ENCODE peak calls at places on chromosomes 6 and 20, in eight cellular contexts. One of them, this sample, is unnamed.

GRCh38 chr6:5511924-5512323 is 250.6 kb downstream of the FARS2 start:
- DNase-seq in suprapubic skin: no peak
- DNase-seq in prostate gland: no peak
- DNase-seq in stomach: no peak
- DNase-seq in GM12891: no peak
- DNase-seq in sigmoid colon: no peak
- DNase-seq in transverse colon: no peak
- DNase-seq in GM23338: no peak
- DNase-seq in this sample: no peak

GRCh38 chr20:44081888-44082287 is 105.1 kb downstream of the JPH2 start:
- DNase-seq in GM12891: no peak
- DNase-seq in GM23338: no peak
- DNase-seq in suprapubic skin: no peak
- DNase-seq in stomach: no peak
- DNase-seq in transverse colon: no peak
- DNase-seq in prostate gland: no peak
- DNase-seq in sigmoid colon: no peak
- DNase-seq in this sample: no peak

GRCh38 chr6:16334671-16335070 is 96.3 kb downstream of the GMPR start:
- DNase-seq in transverse colon: peak; percentile 57
- DNase-seq in prostate gland: peak; percentile 24
- DNase-seq in stomach: no peak
- DNase-seq in GM23338: no peak
- DNase-seq in GM12891: no peak
- DNase-seq in sigmoid colon: peak; percentile 88
- DNase-seq in suprapubic skin: no peak
- DNase-seq in this sample: no peak

GRCh38 chr20:1370548-1371110 is 22.2 kb downstream of the FKBP1A start:
- DNase-seq in stomach: no peak
- DNase-seq in GM12891: no peak
- DNase-seq in transverse colon: no peak
- DNase-seq in sigmoid colon: no peak
- DNase-seq in suprapubic skin: no peak
- DNase-seq in prostate gland: no peak
- DNase-seq in GM23338: no peak
- DNase-seq in this sample: no peak

GRCh38 chr6:6659600-6660327 is 71.2 kb downstream of the LY86 start:
- DNase-seq in GM23338: no peak
- DNase-seq in stomach: no peak
- DNase-seq in sigmoid colon: no peak
- DNase-seq in transverse colon: peak; percentile 19
- DNase-seq in GM12891: peak; percentile 26
- DNase-seq in prostate gland: no peak
- DNase-seq in suprapubic skin: no peak
- DNase-seq in this sample: no peak

GRCh38 chr6:106511274-106512047 is 117.8 kb downstream of the RTN4IP1 start:
- DNase-seq in GM23338: peak; percentile 81
- DNase-seq in transverse colon: peak; percentile 39
- DNase-seq in stomach: peak; percentile 39
- DNase-seq in prostate gland: peak; percentile 28
- DNase-seq in sigmoid colon: peak; percentile 66
- DNase-seq in suprapubic skin: no peak
- DNase-seq in GM12891: peak; percentile 32
- DNase-seq in this sample: peak; percentile 26

GRCh38 chr6:110976575-110976974 is 5.3 kb upstream of the RPF2 start:
- DNase-seq in transverse colon: no peak
- DNase-seq in GM23338: no peak
- DNase-seq in suprapubic skin: no peak
- DNase-seq in GM12891: no peak
- DNase-seq in prostate gland: no peak
- DNase-seq in sigmoid colon: no peak
- DNase-seq in stomach: no peak
- DNase-seq in this sample: no peak

GRCh38 chr20:50724851-50725721 is 6.3 kb upstream of the PARD6B start:
- DNase-seq in GM12891: no peak
- DNase-seq in suprapubic skin: peak; percentile 85
- DNase-seq in transverse colon: peak; percentile 53
- DNase-seq in stomach: peak; percentile 41
- DNase-seq in sigmoid colon: peak; percentile 89
- DNase-seq in prostate gland: no peak
- DNase-seq in GM23338: peak; percentile 62
- DNase-seq in this sample: no peak

GRCh38 chr20:48823476-48823875 is 4.3 kb downstream of the PREX1 start:
- DNase-seq in suprapubic skin: no peak
- DNase-seq in sigmoid colon: no peak
- DNase-seq in GM12891: no peak
- DNase-seq in GM23338: no peak
- DNase-seq in prostate gland: no peak
- DNase-seq in stomach: no peak
- DNase-seq in transverse colon: no peak
- DNase-seq in this sample: peak; percentile 84

GRCh38 chr20:50230184-50230583 is 39.6 kb downstream of the CEBPB start:
- DNase-seq in suprapubic skin: no peak
- DNase-seq in GM23338: no peak
- DNase-seq in stomach: no peak
- DNase-seq in GM12891: no peak
- DNase-seq in prostate gland: no peak
- DNase-seq in transverse colon: no peak
- DNase-seq in sigmoid colon: no peak
- DNase-seq in this sample: no peak

GRCh38 chr20:17652411-17652810 is 29.6 kb downstream of the RRBP1 start:
- DNase-seq in GM23338: no peak
- DNase-seq in sigmoid colon: peak; percentile 65
- DNase-seq in suprapubic skin: no peak
- DNase-seq in transverse colon: no peak
- DNase-seq in prostate gland: no peak
- DNase-seq in stomach: no peak
- DNase-seq in GM12891: no peak
- DNase-seq in this sample: no peak

GRCh38 chr20:57934007-57934805 is 224.4 kb upstream of the PMEPA1 start:
- DNase-seq in transverse colon: peak; percentile 33
- DNase-seq in stomach: no peak
- DNase-seq in suprapubic skin: no peak
- DNase-seq in sigmoid colon: no peak
- DNase-seq in prostate gland: no peak
- DNase-seq in GM23338: no peak
- DNase-seq in GM12891: no peak
- DNase-seq in this sample: no peak

GRCh38 chr6:24223131-24223715 is 97.2 kb downstream of the NRSN1 start:
- DNase-seq in GM12891: no peak
- DNase-seq in sigmoid colon: no peak
- DNase-seq in stomach: no peak
- DNase-seq in transverse colon: no peak
- DNase-seq in GM23338: no peak
- DNase-seq in prostate gland: no peak
- DNase-seq in suprapubic skin: no peak
- DNase-seq in this sample: no peak

GRCh38 chr20:22512911-22513489 is 71.4 kb downstream of the FOXA2 start:
- DNase-seq in stomach: no peak
- DNase-seq in GM12891: no peak
- DNase-seq in GM23338: no peak
- DNase-seq in suprapubic skin: no peak
- DNase-seq in transverse colon: no peak
- DNase-seq in sigmoid colon: no peak
- DNase-seq in prostate gland: no peak
- DNase-seq in this sample: no peak

GRCh38 chr6:4066029-4066755 is 12.7 kb downstream of the FAM217A start:
- DNase-seq in GM23338: no peak
- DNase-seq in GM12891: no peak
- DNase-seq in stomach: no peak
- DNase-seq in sigmoid colon: no peak
- DNase-seq in transverse colon: no peak
- DNase-seq in prostate gland: no peak
- DNase-seq in suprapubic skin: no peak
- DNase-seq in this sample: no peak

GRCh38 chr6:144338951-144339681 is 54.0 kb downstream of the UTRN start:
- DNase-seq in GM23338: no peak
- DNase-seq in transverse colon: no peak
- DNase-seq in stomach: no peak
- DNase-seq in suprapubic skin: no peak
- DNase-seq in GM12891: no peak
- DNase-seq in prostate gland: no peak
- DNase-seq in sigmoid colon: no peak
- DNase-seq in this sample: no peak

GRCh38 chr6:36104836-36105235 is 25.5 kb upstream of the MAPK13 start:
- DNase-seq in prostate gland: no peak
- DNase-seq in GM12891: no peak
- DNase-seq in suprapubic skin: no peak
- DNase-seq in stomach: no peak
- DNase-seq in transverse colon: no peak
- DNase-seq in GM23338: no peak
- DNase-seq in sigmoid colon: no peak
- DNase-seq in this sample: no peak

GRCh38 chr6:35170891-35171290 is 29.8 kb upstream of the TCP11 start:
- DNase-seq in sigmoid colon: no peak
- DNase-seq in GM12891: no peak
- DNase-seq in stomach: no peak
- DNase-seq in suprapubic skin: peak; percentile 38
- DNase-seq in GM23338: no peak
- DNase-seq in transverse colon: no peak
- DNase-seq in prostate gland: no peak
- DNase-seq in this sample: no peak

GRCh38 chr6:96856822-96857221 is 19.5 kb upstream of the GPR63 start:
- DNase-seq in suprapubic skin: no peak
- DNase-seq in sigmoid colon: no peak
- DNase-seq in stomach: no peak
- DNase-seq in GM12891: no peak
- DNase-seq in transverse colon: no peak
- DNase-seq in prostate gland: no peak
- DNase-seq in GM23338: no peak
- DNase-seq in this sample: no peak

GRCh38 chr6:146968041-146968760 is 236.0 kb upstream of the STXBP5 start:
- DNase-seq in transverse colon: no peak
- DNase-seq in stomach: no peak
- DNase-seq in GM23338: no peak
- DNase-seq in prostate gland: no peak
- DNase-seq in sigmoid colon: no peak
- DNase-seq in suprapubic skin: no peak
- DNase-seq in GM12891: no peak
- DNase-seq in this sample: peak; percentile 72

DNA sequence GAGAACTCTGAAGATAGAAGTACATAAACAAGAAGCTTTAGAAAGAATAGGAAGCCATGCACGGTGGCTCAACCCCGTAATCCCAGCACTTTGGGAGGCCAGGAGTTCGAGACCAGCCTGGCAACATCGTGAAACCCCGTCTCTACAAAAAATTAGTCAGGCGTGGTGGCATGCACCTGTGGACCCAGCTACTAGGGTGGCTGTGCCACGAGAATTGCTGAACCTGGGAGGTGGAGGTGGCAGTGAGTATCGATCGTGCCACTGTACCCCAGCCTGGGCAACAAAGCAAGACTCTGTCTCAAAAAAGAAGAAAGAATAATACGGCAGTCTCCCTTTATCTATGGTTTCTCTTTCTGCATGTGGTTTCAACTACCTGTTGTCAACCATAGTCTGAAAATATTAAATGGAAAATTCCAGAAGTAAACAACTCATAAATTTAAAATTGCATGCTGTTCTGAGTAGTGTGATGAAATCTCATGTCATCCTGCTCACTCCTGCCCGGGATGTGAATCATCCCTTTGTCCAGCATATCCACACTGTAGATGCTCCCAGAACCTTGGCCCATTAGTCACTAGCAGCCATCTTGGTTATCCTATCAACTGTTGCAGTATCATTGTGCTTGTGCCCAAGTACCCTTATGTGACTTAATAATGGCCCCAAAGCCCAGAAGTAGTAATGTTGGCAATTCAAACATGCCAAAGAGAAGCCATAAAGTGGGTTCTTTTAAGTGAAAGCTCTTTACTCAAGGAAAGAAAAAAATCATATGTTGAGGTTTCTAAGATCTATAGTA is 22.1 kb downstream of the DEK start:
- DNase-seq in GM12891: no peak
- DNase-seq in prostate gland: no peak
- DNase-seq in sigmoid colon: no peak
- DNase-seq in transverse colon: no peak
- DNase-seq in stomach: no peak
- DNase-seq in suprapubic skin: no peak
- DNase-seq in GM23338: no peak
- DNase-seq in this sample: peak; percentile 56
- TF ChIP-seq POLR2AphosphoS5 in GM12891: no peak
- TF ChIP-seq POLR2AphosphoS5 in prostate gland: no peak
- TF ChIP-seq POLR2AphosphoS5 in sigmoid colon: no peak
- TF ChIP-seq POLR2AphosphoS5 in transverse colon: no peak
- TF ChIP-seq POLR2AphosphoS5 in stomach: no peak
- TF ChIP-seq POLR2AphosphoS5 in suprapubic skin: no peak
- TF ChIP-seq POLR2AphosphoS5 in GM23338: no peak
- TF ChIP-seq POLR2AphosphoS5 in this sample: no peak

DNA sequence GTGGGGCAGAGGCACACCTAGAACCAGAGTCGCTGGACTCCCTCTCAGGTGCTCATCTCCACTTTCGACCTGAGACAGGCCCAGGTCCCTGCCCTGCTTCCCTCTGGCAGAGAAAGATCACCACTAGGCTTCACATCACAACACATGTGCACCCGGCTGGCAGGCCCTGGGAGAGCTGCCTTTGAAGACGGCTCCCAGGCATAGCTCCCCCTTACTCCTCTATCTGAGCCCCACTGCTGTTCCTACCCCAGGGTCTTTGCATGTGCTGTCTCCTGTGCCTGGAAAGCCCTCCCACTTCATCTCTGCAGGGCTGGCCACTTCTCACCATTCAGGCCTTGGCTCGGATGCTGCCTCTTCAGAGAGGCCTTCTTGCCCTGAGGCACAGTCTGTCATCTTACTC is 89.2 kb downstream of the NOL4L start:
- DNase-seq in prostate gland: no peak
- DNase-seq in stomach: no peak
- DNase-seq in GM12891: no peak
- DNase-seq in suprapubic skin: no peak
- DNase-seq in transverse colon: no peak
- DNase-seq in sigmoid colon: peak; percentile 40
- DNase-seq in GM23338: no peak
- DNase-seq in this sample: no peak
- TF ChIP-seq POLR2AphosphoS5 in prostate gland: no peak
- TF ChIP-seq POLR2AphosphoS5 in stomach: no peak
- TF ChIP-seq POLR2AphosphoS5 in GM12891: no peak
- TF ChIP-seq POLR2AphosphoS5 in suprapubic skin: no peak
- TF ChIP-seq POLR2AphosphoS5 in transverse colon: no peak
- TF ChIP-seq POLR2AphosphoS5 in sigmoid colon: no peak
- TF ChIP-seq POLR2AphosphoS5 in GM23338: no peak
- TF ChIP-seq POLR2AphosphoS5 in this sample: no peak

GRCh38 chr6:117505337-117505736 is 22.9 kb downstream of the DCBLD1 start:
- DNase-seq in suprapubic skin: no peak
- DNase-seq in prostate gland: no peak
- DNase-seq in sigmoid colon: no peak
- DNase-seq in transverse colon: no peak
- DNase-seq in GM23338: no peak
- DNase-seq in GM12891: no peak
- DNase-seq in stomach: no peak
- DNase-seq in this sample: no peak
- TF ChIP-seq POLR2AphosphoS5 in suprapubic skin: no peak
- TF ChIP-seq POLR2AphosphoS5 in prostate gland: no peak
- TF ChIP-seq POLR2AphosphoS5 in sigmoid colon: no peak
- TF ChIP-seq POLR2AphosphoS5 in transverse colon: no peak
- TF ChIP-seq POLR2AphosphoS5 in GM23338: no peak
- TF ChIP-seq POLR2AphosphoS5 in GM12891: no peak
- TF ChIP-seq POLR2AphosphoS5 in stomach: no peak
- TF ChIP-seq POLR2AphosphoS5 in this sample: no peak

DNA sequence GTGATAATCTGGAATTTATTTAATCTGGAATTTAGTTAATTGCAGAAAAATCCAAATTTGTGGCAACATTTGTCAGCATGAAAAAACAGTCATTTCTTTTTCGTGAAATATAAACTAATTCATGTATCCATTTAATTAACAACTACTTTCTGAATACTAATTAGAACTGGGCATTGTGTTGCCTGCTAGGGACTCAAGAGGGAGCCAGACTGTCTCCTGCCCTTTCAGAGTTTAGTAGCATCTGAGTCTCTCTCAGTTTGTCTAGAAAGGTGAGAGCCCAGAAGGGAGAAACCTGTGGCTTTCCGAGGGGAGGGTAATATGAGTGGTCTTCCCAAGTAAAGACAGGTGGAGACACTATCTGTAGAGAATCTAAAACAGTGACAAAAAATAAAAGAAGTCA is 210.9 kb upstream of the HDDC2 start:
- DNase-seq in suprapubic skin: no peak
- DNase-seq in prostate gland: no peak
- DNase-seq in GM12891: no peak
- DNase-seq in GM23338: peak; percentile 72
- DNase-seq in sigmoid colon: no peak
- DNase-seq in stomach: no peak
- DNase-seq in transverse colon: no peak
- DNase-seq in this sample: no peak
- TF ChIP-seq POLR2AphosphoS5 in suprapubic skin: no peak
- TF ChIP-seq POLR2AphosphoS5 in prostate gland: no peak
- TF ChIP-seq POLR2AphosphoS5 in GM12891: no peak
- TF ChIP-seq POLR2AphosphoS5 in GM23338: no peak
- TF ChIP-seq POLR2AphosphoS5 in sigmoid colon: no peak
- TF ChIP-seq POLR2AphosphoS5 in stomach: no peak
- TF ChIP-seq POLR2AphosphoS5 in transverse colon: no peak
- TF ChIP-seq POLR2AphosphoS5 in this sample: no peak

This sample was measured in endothelial cell of umbilical vein.